ENCODE peak calls at places on chromosomes 7 and 10, in seven cellular contexts. One of them, this sample, is unnamed.

GRCh38 chr10:87635498-87636312 is 24.0 kb upstream of the PAPSS2 start:
- DNase-seq in amniotic stem cell: peak
- DNase-seq in stimulated activated CD4-positive, alpha-beta T cell treated with anti-CD3 and anti-CD28 coated beads, TNF-alpha, amount 100 ng/mL, for 1 hour: no peak
- DNase-seq in iris pigment epithelial cell: peak
- DNase-seq in progenitor cell of endocrine pancreas: no peak
- DNase-seq in EL: peak
- DNase-seq in chondrocyte: no peak
- DNase-seq in this sample: no peak

GRCh38 chr10:1414893-1415292 is 322.4 kb downstream of the ADARB2 start:
- DNase-seq in amniotic stem cell: no peak
- DNase-seq in stimulated activated CD4-positive, alpha-beta T cell treated with anti-CD3 and anti-CD28 coated beads, TNF-alpha, amount 100 ng/mL, for 1 hour: no peak
- DNase-seq in iris pigment epithelial cell: no peak
- DNase-seq in progenitor cell of endocrine pancreas: no peak
- DNase-seq in EL: no peak
- DNase-seq in chondrocyte: no peak
- DNase-seq in this sample: no peak

GRCh38 chr10:52488606-52489485 is 174.8 kb downstream of the DKK1 start:
- DNase-seq in amniotic stem cell: peak
- DNase-seq in stimulated activated CD4-positive, alpha-beta T cell treated with anti-CD3 and anti-CD28 coated beads, TNF-alpha, amount 100 ng/mL, for 1 hour: no peak
- DNase-seq in iris pigment epithelial cell: peak
- DNase-seq in progenitor cell of endocrine pancreas: no peak
- DNase-seq in EL: peak
- DNase-seq in chondrocyte: no peak
- DNase-seq in this sample: no peak

GRCh38 chr10:15824498-15824897 is 35.8 kb downstream of the MINDY3 start:
- DNase-seq in amniotic stem cell: no peak
- DNase-seq in stimulated activated CD4-positive, alpha-beta T cell treated with anti-CD3 and anti-CD28 coated beads, TNF-alpha, amount 100 ng/mL, for 1 hour: no peak
- DNase-seq in iris pigment epithelial cell: peak
- DNase-seq in progenitor cell of endocrine pancreas: no peak
- DNase-seq in EL: peak
- DNase-seq in chondrocyte: no peak
- DNase-seq in this sample: no peak

GRCh38 chr7:124351950-124352349 is 319.1 kb upstream of the TMEM229A start:
- DNase-seq in amniotic stem cell: no peak
- DNase-seq in stimulated activated CD4-positive, alpha-beta T cell treated with anti-CD3 and anti-CD28 coated beads, TNF-alpha, amount 100 ng/mL, for 1 hour: no peak
- DNase-seq in iris pigment epithelial cell: no peak
- DNase-seq in progenitor cell of endocrine pancreas: no peak
- DNase-seq in EL: no peak
- DNase-seq in chondrocyte: no peak
- DNase-seq in this sample: no peak

GRCh38 chr10:100817268-100817839 is 72.0 kb downstream of the PAX2 start:
- DNase-seq in amniotic stem cell: no peak
- DNase-seq in stimulated activated CD4-positive, alpha-beta T cell treated with anti-CD3 and anti-CD28 coated beads, TNF-alpha, amount 100 ng/mL, for 1 hour: no peak
- DNase-seq in iris pigment epithelial cell: no peak
- DNase-seq in progenitor cell of endocrine pancreas: no peak
- DNase-seq in EL: no peak
- DNase-seq in chondrocyte: peak
- DNase-seq in this sample: no peak

GRCh38 chr10:96418582-96418981 is 59.8 kb upstream of the OPALIN start:
- DNase-seq in amniotic stem cell: no peak
- DNase-seq in stimulated activated CD4-positive, alpha-beta T cell treated with anti-CD3 and anti-CD28 coated beads, TNF-alpha, amount 100 ng/mL, for 1 hour: no peak
- DNase-seq in iris pigment epithelial cell: no peak
- DNase-seq in progenitor cell of endocrine pancreas: no peak
- DNase-seq in EL: no peak
- DNase-seq in chondrocyte: no peak
- DNase-seq in this sample: no peak

GRCh38 chr10:31318382-31318853 is 598 bp upstream of the ZEB1 start:
- DNase-seq in amniotic stem cell: peak
- DNase-seq in stimulated activated CD4-positive, alpha-beta T cell treated with anti-CD3 and anti-CD28 coated beads, TNF-alpha, amount 100 ng/mL, for 1 hour: no peak
- DNase-seq in iris pigment epithelial cell: peak
- DNase-seq in progenitor cell of endocrine pancreas: no peak
- DNase-seq in EL: peak
- DNase-seq in chondrocyte: no peak
- DNase-seq in this sample: peak

GRCh38 chr7:2954433-2954853 is 89.2 kb downstream of the CARD11 start:
- DNase-seq in amniotic stem cell: no peak
- DNase-seq in stimulated activated CD4-positive, alpha-beta T cell treated with anti-CD3 and anti-CD28 coated beads, TNF-alpha, amount 100 ng/mL, for 1 hour: no peak
- DNase-seq in iris pigment epithelial cell: no peak
- DNase-seq in progenitor cell of endocrine pancreas: no peak
- DNase-seq in EL: no peak
- DNase-seq in chondrocyte: peak
- DNase-seq in this sample: peak

GRCh38 chr7:44063894-44064651 is 1.3 kb downstream of the PGAM2 start:
- DNase-seq in amniotic stem cell: no peak
- DNase-seq in stimulated activated CD4-positive, alpha-beta T cell treated with anti-CD3 and anti-CD28 coated beads, TNF-alpha, amount 100 ng/mL, for 1 hour: no peak
- DNase-seq in iris pigment epithelial cell: no peak
- DNase-seq in progenitor cell of endocrine pancreas: no peak
- DNase-seq in EL: no peak
- DNase-seq in chondrocyte: peak
- DNase-seq in this sample: peak

GRCh38 chr7:87226495-87226894 is 7.0 kb upstream of the TMEM243 start:
- DNase-seq in amniotic stem cell: no peak
- DNase-seq in stimulated activated CD4-positive, alpha-beta T cell treated with anti-CD3 and anti-CD28 coated beads, TNF-alpha, amount 100 ng/mL, for 1 hour: no peak
- DNase-seq in iris pigment epithelial cell: no peak
- DNase-seq in progenitor cell of endocrine pancreas: no peak
- DNase-seq in EL: no peak
- DNase-seq in chondrocyte: no peak
- DNase-seq in this sample: no peak

GRCh38 chr10:63769367-63769766 is 248.2 kb downstream of the REEP3 start:
- DNase-seq in amniotic stem cell: no peak
- DNase-seq in stimulated activated CD4-positive, alpha-beta T cell treated with anti-CD3 and anti-CD28 coated beads, TNF-alpha, amount 100 ng/mL, for 1 hour: no peak
- DNase-seq in iris pigment epithelial cell: no peak
- DNase-seq in progenitor cell of endocrine pancreas: no peak
- DNase-seq in EL: no peak
- DNase-seq in chondrocyte: no peak
- DNase-seq in this sample: no peak

GRCh38 chr7:4659551-4660286 is 22.4 kb upstream of the FOXK1 start:
- DNase-seq in amniotic stem cell: no peak
- DNase-seq in stimulated activated CD4-positive, alpha-beta T cell treated with anti-CD3 and anti-CD28 coated beads, TNF-alpha, amount 100 ng/mL, for 1 hour: no peak
- DNase-seq in iris pigment epithelial cell: no peak
- DNase-seq in progenitor cell of endocrine pancreas: no peak
- DNase-seq in EL: no peak
- DNase-seq in chondrocyte: peak
- DNase-seq in this sample: no peak

GRCh38 chr10:46288601-46289206 is 1.9 kb downstream of the ANTXRL start:
- DNase-seq in amniotic stem cell: no peak
- DNase-seq in stimulated activated CD4-positive, alpha-beta T cell treated with anti-CD3 and anti-CD28 coated beads, TNF-alpha, amount 100 ng/mL, for 1 hour: no peak
- DNase-seq in iris pigment epithelial cell: no peak
- DNase-seq in progenitor cell of endocrine pancreas: no peak
- DNase-seq in EL: no peak
- DNase-seq in chondrocyte: no peak
- DNase-seq in this sample: peak

GRCh38 chr10:71397340-71398212 is 856 bp downstream of the CDH23 start:
- DNase-seq in amniotic stem cell: no peak
- DNase-seq in stimulated activated CD4-positive, alpha-beta T cell treated with anti-CD3 and anti-CD28 coated beads, TNF-alpha, amount 100 ng/mL, for 1 hour: no peak
- DNase-seq in iris pigment epithelial cell: no peak
- DNase-seq in progenitor cell of endocrine pancreas: no peak
- DNase-seq in EL: no peak
- DNase-seq in chondrocyte: no peak
- DNase-seq in this sample: peak

GRCh38 chr10:110525349-110526260 is 27.9 kb downstream of the DUSP5 start:
- DNase-seq in amniotic stem cell: no peak
- DNase-seq in stimulated activated CD4-positive, alpha-beta T cell treated with anti-CD3 and anti-CD28 coated beads, TNF-alpha, amount 100 ng/mL, for 1 hour: no peak
- DNase-seq in iris pigment epithelial cell: peak
- DNase-seq in progenitor cell of endocrine pancreas: no peak
- DNase-seq in EL: peak
- DNase-seq in chondrocyte: no peak
- DNase-seq in this sample: no peak

GRCh38 chr7:85154282-85154937 is 32.4 kb downstream of the SEMA3D start:
- DNase-seq in amniotic stem cell: no peak
- DNase-seq in stimulated activated CD4-positive, alpha-beta T cell treated with anti-CD3 and anti-CD28 coated beads, TNF-alpha, amount 100 ng/mL, for 1 hour: no peak
- DNase-seq in iris pigment epithelial cell: no peak
- DNase-seq in progenitor cell of endocrine pancreas: no peak
- DNase-seq in EL: peak
- DNase-seq in chondrocyte: no peak
- DNase-seq in this sample: no peak

GRCh38 chr7:1693991-1694524 is 24.0 kb downstream of the ELFN1 start:
- DNase-seq in amniotic stem cell: no peak
- DNase-seq in stimulated activated CD4-positive, alpha-beta T cell treated with anti-CD3 and anti-CD28 coated beads, TNF-alpha, amount 100 ng/mL, for 1 hour: no peak
- DNase-seq in iris pigment epithelial cell: peak
- DNase-seq in progenitor cell of endocrine pancreas: peak
- DNase-seq in EL: peak
- DNase-seq in chondrocyte: peak
- DNase-seq in this sample: peak

GRCh38 chr7:84610390-84610789 is 415.8 kb upstream of the SEMA3A start:
- DNase-seq in amniotic stem cell: no peak
- DNase-seq in stimulated activated CD4-positive, alpha-beta T cell treated with anti-CD3 and anti-CD28 coated beads, TNF-alpha, amount 100 ng/mL, for 1 hour: no peak
- DNase-seq in iris pigment epithelial cell: no peak
- DNase-seq in progenitor cell of endocrine pancreas: no peak
- DNase-seq in EL: no peak
- DNase-seq in chondrocyte: no peak
- DNase-seq in this sample: no peak

GRCh38 chr10:25226775-25227682 is 52.2 kb downstream of the GPR158 start:
- DNase-seq in amniotic stem cell: peak
- DNase-seq in stimulated activated CD4-positive, alpha-beta T cell treated with anti-CD3 and anti-CD28 coated beads, TNF-alpha, amount 100 ng/mL, for 1 hour: no peak
- DNase-seq in iris pigment epithelial cell: peak
- DNase-seq in progenitor cell of endocrine pancreas: no peak
- DNase-seq in EL: peak
- DNase-seq in chondrocyte: no peak
- DNase-seq in this sample: no peak

GRCh38 chr7:155183655-155184054 is 113.5 kb downstream of the HTR5A start:
- DNase-seq in amniotic stem cell: no peak
- DNase-seq in stimulated activated CD4-positive, alpha-beta T cell treated with anti-CD3 and anti-CD28 coated beads, TNF-alpha, amount 100 ng/mL, for 1 hour: no peak
- DNase-seq in iris pigment epithelial cell: no peak
- DNase-seq in progenitor cell of endocrine pancreas: no peak
- DNase-seq in EL: no peak
- DNase-seq in chondrocyte: no peak
- DNase-seq in this sample: no peak

GRCh38 chr7:11256501-11256900 is 282.8 kb downstream of the PHF14 start:
- DNase-seq in amniotic stem cell: no peak
- DNase-seq in stimulated activated CD4-positive, alpha-beta T cell treated with anti-CD3 and anti-CD28 coated beads, TNF-alpha, amount 100 ng/mL, for 1 hour: no peak
- DNase-seq in iris pigment epithelial cell: no peak
- DNase-seq in progenitor cell of endocrine pancreas: no peak
- DNase-seq in EL: no peak
- DNase-seq in chondrocyte: no peak
- DNase-seq in this sample: no peak

GRCh38 chr7:50610521-50611277 is 45.5 kb upstream of the DDC start:
- DNase-seq in amniotic stem cell: no peak
- DNase-seq in stimulated activated CD4-positive, alpha-beta T cell treated with anti-CD3 and anti-CD28 coated beads, TNF-alpha, amount 100 ng/mL, for 1 hour: no peak
- DNase-seq in iris pigment epithelial cell: peak
- DNase-seq in progenitor cell of endocrine pancreas: no peak
- DNase-seq in EL: peak
- DNase-seq in chondrocyte: no peak
- DNase-seq in this sample: no peak

GRCh38 chr10:92640110-92640509 is 47.2 kb downstream of the KIF11 start:
- DNase-seq in amniotic stem cell: no peak
- DNase-seq in stimulated activated CD4-positive, alpha-beta T cell treated with anti-CD3 and anti-CD28 coated beads, TNF-alpha, amount 100 ng/mL, for 1 hour: no peak
- DNase-seq in iris pigment epithelial cell: peak
- DNase-seq in progenitor cell of endocrine pancreas: no peak
- DNase-seq in EL: peak
- DNase-seq in chondrocyte: no peak
- DNase-seq in this sample: no peak

GRCh38 chr10:132471125-132471451 is 66.5 kb upstream of the INPP5A start:
- DNase-seq in amniotic stem cell: no peak
- DNase-seq in stimulated activated CD4-positive, alpha-beta T cell treated with anti-CD3 and anti-CD28 coated beads, TNF-alpha, amount 100 ng/mL, for 1 hour: no peak
- DNase-seq in iris pigment epithelial cell: no peak
- DNase-seq in progenitor cell of endocrine pancreas: no peak
- DNase-seq in EL: no peak
- DNase-seq in chondrocyte: peak
- DNase-seq in this sample: no peak

GRCh38 chr7:491292-491957 is 28.2 kb downstream of the PDGFA start:
- DNase-seq in amniotic stem cell: no peak
- DNase-seq in stimulated activated CD4-positive, alpha-beta T cell treated with anti-CD3 and anti-CD28 coated beads, TNF-alpha, amount 100 ng/mL, for 1 hour: no peak
- DNase-seq in iris pigment epithelial cell: no peak
- DNase-seq in progenitor cell of endocrine pancreas: no peak
- DNase-seq in EL: no peak
- DNase-seq in chondrocyte: no peak
- DNase-seq in this sample: peak

GRCh38 chr7:32316831-32317230 is 173.3 kb downstream of the LSM5 start:
- DNase-seq in amniotic stem cell: no peak
- DNase-seq in stimulated activated CD4-positive, alpha-beta T cell treated with anti-CD3 and anti-CD28 coated beads, TNF-alpha, amount 100 ng/mL, for 1 hour: no peak
- DNase-seq in iris pigment epithelial cell: no peak
- DNase-seq in progenitor cell of endocrine pancreas: no peak
- DNase-seq in EL: peak
- DNase-seq in chondrocyte: no peak
- DNase-seq in this sample: no peak

GRCh38 chr7:1883031-1883761 is 213.1 kb downstream of the ELFN1 start:
- DNase-seq in amniotic stem cell: peak
- DNase-seq in stimulated activated CD4-positive, alpha-beta T cell treated with anti-CD3 and anti-CD28 coated beads, TNF-alpha, amount 100 ng/mL, for 1 hour: no peak
- DNase-seq in iris pigment epithelial cell: peak
- DNase-seq in progenitor cell of endocrine pancreas: no peak
- DNase-seq in EL: peak
- DNase-seq in chondrocyte: peak
- DNase-seq in this sample: no peak

GRCh38 chr7:47808321-47808720 is 139.9 kb downstream of the PKD1L1 start:
- DNase-seq in amniotic stem cell: no peak
- DNase-seq in stimulated activated CD4-positive, alpha-beta T cell treated with anti-CD3 and anti-CD28 coated beads, TNF-alpha, amount 100 ng/mL, for 1 hour: no peak
- DNase-seq in iris pigment epithelial cell: no peak
- DNase-seq in progenitor cell of endocrine pancreas: no peak
- DNase-seq in EL: no peak
- DNase-seq in chondrocyte: no peak
- DNase-seq in this sample: no peak

GRCh38 chr10:51397695-51398094 is 301.7 kb downstream of the CSTF2T start:
- DNase-seq in amniotic stem cell: no peak
- DNase-seq in stimulated activated CD4-positive, alpha-beta T cell treated with anti-CD3 and anti-CD28 coated beads, TNF-alpha, amount 100 ng/mL, for 1 hour: no peak
- DNase-seq in iris pigment epithelial cell: peak
- DNase-seq in progenitor cell of endocrine pancreas: no peak
- DNase-seq in EL: peak
- DNase-seq in chondrocyte: no peak
- DNase-seq in this sample: no peak

GRCh38 chr7:48213226-48213625 is 42.0 kb downstream of the ABCA13 start:
- DNase-seq in amniotic stem cell: no peak
- DNase-seq in stimulated activated CD4-positive, alpha-beta T cell treated with anti-CD3 and anti-CD28 coated beads, TNF-alpha, amount 100 ng/mL, for 1 hour: no peak
- DNase-seq in iris pigment epithelial cell: no peak
- DNase-seq in progenitor cell of endocrine pancreas: no peak
- DNase-seq in EL: no peak
- DNase-seq in chondrocyte: no peak
- DNase-seq in this sample: no peak

GRCh38 chr7:151631149-151631967 is 111.7 kb upstream of the RHEB start:
- DNase-seq in amniotic stem cell: peak
- DNase-seq in stimulated activated CD4-positive, alpha-beta T cell treated with anti-CD3 and anti-CD28 coated beads, TNF-alpha, amount 100 ng/mL, for 1 hour: no peak
- DNase-seq in iris pigment epithelial cell: peak
- DNase-seq in progenitor cell of endocrine pancreas: no peak
- DNase-seq in EL: peak
- DNase-seq in chondrocyte: no peak
- DNase-seq in this sample: no peak

GRCh38 chr7:35695628-35695888 is 623 bp upstream of the HERPUD2 start:
- DNase-seq in amniotic stem cell: no peak
- DNase-seq in stimulated activated CD4-positive, alpha-beta T cell treated with anti-CD3 and anti-CD28 coated beads, TNF-alpha, amount 100 ng/mL, for 1 hour: no peak
- DNase-seq in iris pigment epithelial cell: no peak
- DNase-seq in progenitor cell of endocrine pancreas: no peak
- DNase-seq in EL: no peak
- DNase-seq in chondrocyte: no peak
- DNase-seq in this sample: no peak

GRCh38 chr7:24573554-24574338 is 494 bp downstream of the PALS2 start:
- DNase-seq in amniotic stem cell: no peak
- DNase-seq in stimulated activated CD4-positive, alpha-beta T cell treated with anti-CD3 and anti-CD28 coated beads, TNF-alpha, amount 100 ng/mL, for 1 hour: no peak
- DNase-seq in iris pigment epithelial cell: peak
- DNase-seq in progenitor cell of endocrine pancreas: peak
- DNase-seq in EL: peak
- DNase-seq in chondrocyte: peak
- DNase-seq in this sample: peak

GRCh38 chr7:19009241-19009935 is 108.0 kb downstream of the TWIST1 start:
- DNase-seq in amniotic stem cell: no peak
- DNase-seq in stimulated activated CD4-positive, alpha-beta T cell treated with anti-CD3 and anti-CD28 coated beads, TNF-alpha, amount 100 ng/mL, for 1 hour: no peak
- DNase-seq in iris pigment epithelial cell: peak
- DNase-seq in progenitor cell of endocrine pancreas: no peak
- DNase-seq in EL: peak
- DNase-seq in chondrocyte: no peak
- DNase-seq in this sample: no peak

GRCh38 chr10:125001313-125002043 is 59.6 kb downstream of the ZRANB1 start:
- DNase-seq in amniotic stem cell: no peak
- DNase-seq in stimulated activated CD4-positive, alpha-beta T cell treated with anti-CD3 and anti-CD28 coated beads, TNF-alpha, amount 100 ng/mL, for 1 hour: no peak
- DNase-seq in iris pigment epithelial cell: no peak
- DNase-seq in progenitor cell of endocrine pancreas: no peak
- DNase-seq in EL: no peak
- DNase-seq in chondrocyte: peak
- DNase-seq in this sample: peak

GRCh38 chr10:15252396-15252795 is 83.9 kb upstream of the NMT2 start:
- DNase-seq in amniotic stem cell: no peak
- DNase-seq in stimulated activated CD4-positive, alpha-beta T cell treated with anti-CD3 and anti-CD28 coated beads, TNF-alpha, amount 100 ng/mL, for 1 hour: no peak
- DNase-seq in iris pigment epithelial cell: no peak
- DNase-seq in progenitor cell of endocrine pancreas: no peak
- DNase-seq in EL: no peak
- DNase-seq in chondrocyte: no peak
- DNase-seq in this sample: no peak

GRCh38 chr7:98878365-98879197 is at the start of gene TRRAP:
- DNase-seq in amniotic stem cell: peak
- DNase-seq in stimulated activated CD4-positive, alpha-beta T cell treated with anti-CD3 and anti-CD28 coated beads, TNF-alpha, amount 100 ng/mL, for 1 hour: peak
- DNase-seq in iris pigment epithelial cell: peak
- DNase-seq in progenitor cell of endocrine pancreas: peak
- DNase-seq in EL: peak
- DNase-seq in chondrocyte: no peak
- DNase-seq in this sample: peak

This sample was measured in spleen.